ENCODE peak calls at places on chromosomes 13 and 19, in eight cellular contexts. One of them, this sample, is unnamed.

GRCh38 chr13:105969761-105970160 is 565.7 kb downstream of the EFNB2 start:
- DNase-seq in AG10803: peak
- DNase-seq in hepatic stellate cell: no peak
- DNase-seq in pulmonary artery endothelial cell: no peak
- DNase-seq in left colon: no peak
- DNase-seq in stimulated activated effector memory CD8-positive, alpha-beta T cell treated with anti-CD3 and anti-CD28 coated beads, Interleukin-12 subunit alpha, Interleukin-12 subunit beta, amount 100 ng/mL, for 72 hours: no peak
- DNase-seq in NCI-H1105: no peak
- DNase-seq in ascending aorta: no peak
- DNase-seq in this sample: no peak

GRCh38 chr19:5498817-5499535 is 43.8 kb downstream of the ZNRF4 start:
- DNase-seq in pulmonary artery endothelial cell: no peak
- DNase-seq in stimulated activated effector memory CD8-positive, alpha-beta T cell treated with anti-CD3 and anti-CD28 coated beads, Interleukin-12 subunit alpha, Interleukin-12 subunit beta, amount 100 ng/mL, for 72 hours: no peak
- DNase-seq in hepatic stellate cell: no peak
- DNase-seq in ascending aorta: no peak
- DNase-seq in AG10803: no peak
- DNase-seq in left colon: no peak
- DNase-seq in NCI-H1105: no peak
- DNase-seq in this sample: no peak

GRCh38 chr13:57632276-57633140 is 964 bp downstream of the PCDH17 start:
- DNase-seq in pulmonary artery endothelial cell: no peak
- DNase-seq in ascending aorta: no peak
- DNase-seq in left colon: no peak
- DNase-seq in NCI-H1105: no peak
- DNase-seq in stimulated activated effector memory CD8-positive, alpha-beta T cell treated with anti-CD3 and anti-CD28 coated beads, Interleukin-12 subunit alpha, Interleukin-12 subunit beta, amount 100 ng/mL, for 72 hours: no peak
- DNase-seq in AG10803: no peak
- DNase-seq in hepatic stellate cell: no peak
- DNase-seq in this sample: peak

GRCh38 chr13:95212962-95213850 is 88.0 kb downstream of the ABCC4 start:
- DNase-seq in AG10803: no peak
- DNase-seq in hepatic stellate cell: no peak
- DNase-seq in pulmonary artery endothelial cell: no peak
- DNase-seq in NCI-H1105: no peak
- DNase-seq in ascending aorta: no peak
- DNase-seq in left colon: no peak
- DNase-seq in stimulated activated effector memory CD8-positive, alpha-beta T cell treated with anti-CD3 and anti-CD28 coated beads, Interleukin-12 subunit alpha, Interleukin-12 subunit beta, amount 100 ng/mL, for 72 hours: no peak
- DNase-seq in this sample: no peak

GRCh38 chr13:100815476-100816046 is 141.0 kb upstream of the TMTC4 start:
- DNase-seq in hepatic stellate cell: no peak
- DNase-seq in ascending aorta: no peak
- DNase-seq in pulmonary artery endothelial cell: no peak
- DNase-seq in left colon: no peak
- DNase-seq in NCI-H1105: no peak
- DNase-seq in stimulated activated effector memory CD8-positive, alpha-beta T cell treated with anti-CD3 and anti-CD28 coated beads, Interleukin-12 subunit alpha, Interleukin-12 subunit beta, amount 100 ng/mL, for 72 hours: no peak
- DNase-seq in AG10803: no peak
- DNase-seq in this sample: no peak

GRCh38 chr19:5792224-5792623 is 1.3 kb upstream of the DUS3L start:
- DNase-seq in stimulated activated effector memory CD8-positive, alpha-beta T cell treated with anti-CD3 and anti-CD28 coated beads, Interleukin-12 subunit alpha, Interleukin-12 subunit beta, amount 100 ng/mL, for 72 hours: no peak
- DNase-seq in ascending aorta: no peak
- DNase-seq in pulmonary artery endothelial cell: no peak
- DNase-seq in left colon: no peak
- DNase-seq in NCI-H1105: no peak
- DNase-seq in AG10803: peak
- DNase-seq in hepatic stellate cell: no peak
- DNase-seq in this sample: no peak

GRCh38 chr19:40567040-40567749 is 9.5 kb upstream of the SHKBP1 start:
- DNase-seq in hepatic stellate cell: no peak
- DNase-seq in stimulated activated effector memory CD8-positive, alpha-beta T cell treated with anti-CD3 and anti-CD28 coated beads, Interleukin-12 subunit alpha, Interleukin-12 subunit beta, amount 100 ng/mL, for 72 hours: no peak
- DNase-seq in NCI-H1105: no peak
- DNase-seq in left colon: no peak
- DNase-seq in AG10803: no peak
- DNase-seq in pulmonary artery endothelial cell: no peak
- DNase-seq in ascending aorta: no peak
- DNase-seq in this sample: no peak

GRCh38 chr19:43704002-43704705 is 11.7 kb upstream of the IRGC start:
- DNase-seq in AG10803: no peak
- DNase-seq in pulmonary artery endothelial cell: no peak
- DNase-seq in ascending aorta: no peak
- DNase-seq in NCI-H1105: no peak
- DNase-seq in hepatic stellate cell: no peak
- DNase-seq in left colon: peak
- DNase-seq in stimulated activated effector memory CD8-positive, alpha-beta T cell treated with anti-CD3 and anti-CD28 coated beads, Interleukin-12 subunit alpha, Interleukin-12 subunit beta, amount 100 ng/mL, for 72 hours: no peak
- DNase-seq in this sample: no peak

GRCh38 chr19:6861683-6862286 is 25.6 kb upstream of the ADGRE1 start:
- DNase-seq in left colon: no peak
- DNase-seq in AG10803: no peak
- DNase-seq in stimulated activated effector memory CD8-positive, alpha-beta T cell treated with anti-CD3 and anti-CD28 coated beads, Interleukin-12 subunit alpha, Interleukin-12 subunit beta, amount 100 ng/mL, for 72 hours: no peak
- DNase-seq in ascending aorta: no peak
- DNase-seq in hepatic stellate cell: no peak
- DNase-seq in pulmonary artery endothelial cell: no peak
- DNase-seq in NCI-H1105: no peak
- DNase-seq in this sample: no peak

GRCh38 chr13:82358284-82358683 is 1524.0 kb downstream of the SLITRK1 start:
- DNase-seq in AG10803: no peak
- DNase-seq in left colon: no peak
- DNase-seq in ascending aorta: no peak
- DNase-seq in NCI-H1105: no peak
- DNase-seq in stimulated activated effector memory CD8-positive, alpha-beta T cell treated with anti-CD3 and anti-CD28 coated beads, Interleukin-12 subunit alpha, Interleukin-12 subunit beta, amount 100 ng/mL, for 72 hours: no peak
- DNase-seq in pulmonary artery endothelial cell: no peak
- DNase-seq in hepatic stellate cell: no peak
- DNase-seq in this sample: no peak

GRCh38 chr19:10270616-10271394 is at the start of gene ICAM1:
- DNase-seq in AG10803: peak
- DNase-seq in left colon: peak
- DNase-seq in ascending aorta: peak
- DNase-seq in stimulated activated effector memory CD8-positive, alpha-beta T cell treated with anti-CD3 and anti-CD28 coated beads, Interleukin-12 subunit alpha, Interleukin-12 subunit beta, amount 100 ng/mL, for 72 hours: peak
- DNase-seq in pulmonary artery endothelial cell: peak
- DNase-seq in NCI-H1105: peak
- DNase-seq in hepatic stellate cell: peak
- DNase-seq in this sample: peak

GRCh38 chr13:83312194-83312593 is 570.1 kb downstream of the SLITRK1 start:
- DNase-seq in stimulated activated effector memory CD8-positive, alpha-beta T cell treated with anti-CD3 and anti-CD28 coated beads, Interleukin-12 subunit alpha, Interleukin-12 subunit beta, amount 100 ng/mL, for 72 hours: no peak
- DNase-seq in pulmonary artery endothelial cell: no peak
- DNase-seq in left colon: no peak
- DNase-seq in NCI-H1105: no peak
- DNase-seq in AG10803: no peak
- DNase-seq in ascending aorta: no peak
- DNase-seq in hepatic stellate cell: no peak
- DNase-seq in this sample: no peak

GRCh38 chr13:76330216-76330615 is 556.0 kb downstream of the KCTD12 start:
- DNase-seq in hepatic stellate cell: no peak
- DNase-seq in AG10803: no peak
- DNase-seq in NCI-H1105: no peak
- DNase-seq in stimulated activated effector memory CD8-positive, alpha-beta T cell treated with anti-CD3 and anti-CD28 coated beads, Interleukin-12 subunit alpha, Interleukin-12 subunit beta, amount 100 ng/mL, for 72 hours: no peak
- DNase-seq in pulmonary artery endothelial cell: no peak
- DNase-seq in left colon: no peak
- DNase-seq in ascending aorta: no peak
- DNase-seq in this sample: no peak

GRCh38 chr19:10104665-10105221 is 1.4 kb upstream of the PPAN start:
- DNase-seq in pulmonary artery endothelial cell: no peak
- DNase-seq in hepatic stellate cell: no peak
- DNase-seq in NCI-H1105: no peak
- DNase-seq in ascending aorta: no peak
- DNase-seq in AG10803: no peak
- DNase-seq in stimulated activated effector memory CD8-positive, alpha-beta T cell treated with anti-CD3 and anti-CD28 coated beads, Interleukin-12 subunit alpha, Interleukin-12 subunit beta, amount 100 ng/mL, for 72 hours: peak
- DNase-seq in left colon: no peak
- DNase-seq in this sample: no peak

GRCh38 chr19:17184381-17184841 is 30.7 kb upstream of the USE1 start:
- DNase-seq in AG10803: no peak
- DNase-seq in pulmonary artery endothelial cell: no peak
- DNase-seq in hepatic stellate cell: no peak
- DNase-seq in NCI-H1105: no peak
- DNase-seq in stimulated activated effector memory CD8-positive, alpha-beta T cell treated with anti-CD3 and anti-CD28 coated beads, Interleukin-12 subunit alpha, Interleukin-12 subunit beta, amount 100 ng/mL, for 72 hours: peak
- DNase-seq in ascending aorta: no peak
- DNase-seq in left colon: no peak
- DNase-seq in this sample: no peak

GRCh38 chr19:39046037-39046821 is 13.9 kb upstream of the FBXO27 start:
- DNase-seq in ascending aorta: no peak
- DNase-seq in AG10803: no peak
- DNase-seq in pulmonary artery endothelial cell: no peak
- DNase-seq in stimulated activated effector memory CD8-positive, alpha-beta T cell treated with anti-CD3 and anti-CD28 coated beads, Interleukin-12 subunit alpha, Interleukin-12 subunit beta, amount 100 ng/mL, for 72 hours: no peak
- DNase-seq in left colon: no peak
- DNase-seq in hepatic stellate cell: no peak
- DNase-seq in NCI-H1105: no peak
- DNase-seq in this sample: no peak

GRCh38 chr19:1855040-1855827 is 7.0 kb upstream of the REXO1 start:
- DNase-seq in left colon: peak
- DNase-seq in stimulated activated effector memory CD8-positive, alpha-beta T cell treated with anti-CD3 and anti-CD28 coated beads, Interleukin-12 subunit alpha, Interleukin-12 subunit beta, amount 100 ng/mL, for 72 hours: peak
- DNase-seq in ascending aorta: peak
- DNase-seq in AG10803: peak
- DNase-seq in NCI-H1105: no peak
- DNase-seq in pulmonary artery endothelial cell: peak
- DNase-seq in hepatic stellate cell: peak
- DNase-seq in this sample: peak

GRCh38 chr13:110506859-110507566 is 54.5 kb downstream of the RAB20 start:
- DNase-seq in pulmonary artery endothelial cell: no peak
- DNase-seq in AG10803: no peak
- DNase-seq in hepatic stellate cell: peak
- DNase-seq in stimulated activated effector memory CD8-positive, alpha-beta T cell treated with anti-CD3 and anti-CD28 coated beads, Interleukin-12 subunit alpha, Interleukin-12 subunit beta, amount 100 ng/mL, for 72 hours: no peak
- DNase-seq in ascending aorta: no peak
- DNase-seq in left colon: peak
- DNase-seq in NCI-H1105: peak
- DNase-seq in this sample: peak

GRCh38 chr19:6066661-6067646 is 43.3 kb downstream of the RFX2 start:
- DNase-seq in pulmonary artery endothelial cell: peak
- DNase-seq in ascending aorta: peak
- DNase-seq in stimulated activated effector memory CD8-positive, alpha-beta T cell treated with anti-CD3 and anti-CD28 coated beads, Interleukin-12 subunit alpha, Interleukin-12 subunit beta, amount 100 ng/mL, for 72 hours: no peak
- DNase-seq in hepatic stellate cell: peak
- DNase-seq in AG10803: peak
- DNase-seq in left colon: peak
- DNase-seq in NCI-H1105: peak
- DNase-seq in this sample: peak

GRCh38 chr19:872266-872951 is 12.9 kb downstream of the CFD start:
- DNase-seq in pulmonary artery endothelial cell: no peak
- DNase-seq in AG10803: peak
- DNase-seq in hepatic stellate cell: no peak
- DNase-seq in NCI-H1105: peak
- DNase-seq in left colon: peak
- DNase-seq in ascending aorta: no peak
- DNase-seq in stimulated activated effector memory CD8-positive, alpha-beta T cell treated with anti-CD3 and anti-CD28 coated beads, Interleukin-12 subunit alpha, Interleukin-12 subunit beta, amount 100 ng/mL, for 72 hours: peak
- DNase-seq in this sample: peak

GRCh38 chr13:60044321-60044720 is 119.4 kb downstream of the DIAPH3 start:
- DNase-seq in left colon: no peak
- DNase-seq in hepatic stellate cell: no peak
- DNase-seq in ascending aorta: no peak
- DNase-seq in AG10803: no peak
- DNase-seq in pulmonary artery endothelial cell: no peak
- DNase-seq in stimulated activated effector memory CD8-positive, alpha-beta T cell treated with anti-CD3 and anti-CD28 coated beads, Interleukin-12 subunit alpha, Interleukin-12 subunit beta, amount 100 ng/mL, for 72 hours: no peak
- DNase-seq in NCI-H1105: no peak
- DNase-seq in this sample: no peak

GRCh38 chr19:47790398-47790814 is 11.9 kb downstream of the SELENOW start:
- DNase-seq in NCI-H1105: peak
- DNase-seq in pulmonary artery endothelial cell: no peak
- DNase-seq in AG10803: peak
- DNase-seq in stimulated activated effector memory CD8-positive, alpha-beta T cell treated with anti-CD3 and anti-CD28 coated beads, Interleukin-12 subunit alpha, Interleukin-12 subunit beta, amount 100 ng/mL, for 72 hours: peak
- DNase-seq in ascending aorta: no peak
- DNase-seq in left colon: peak
- DNase-seq in hepatic stellate cell: peak
- DNase-seq in this sample: peak

GRCh38 chr19:44689290-44690130 is 9.4 kb upstream of the CEACAM16 start:
- DNase-seq in ascending aorta: no peak
- DNase-seq in pulmonary artery endothelial cell: peak
- DNase-seq in left colon: peak
- DNase-seq in hepatic stellate cell: peak
- DNase-seq in stimulated activated effector memory CD8-positive, alpha-beta T cell treated with anti-CD3 and anti-CD28 coated beads, Interleukin-12 subunit alpha, Interleukin-12 subunit beta, amount 100 ng/mL, for 72 hours: peak
- DNase-seq in AG10803: peak
- DNase-seq in NCI-H1105: peak
- DNase-seq in this sample: peak

GRCh38 chr13:43784491-43784890 is 2.3 kb downstream of the ENOX1 start:
- DNase-seq in AG10803: peak
- DNase-seq in ascending aorta: no peak
- DNase-seq in pulmonary artery endothelial cell: no peak
- DNase-seq in NCI-H1105: no peak
- DNase-seq in stimulated activated effector memory CD8-positive, alpha-beta T cell treated with anti-CD3 and anti-CD28 coated beads, Interleukin-12 subunit alpha, Interleukin-12 subunit beta, amount 100 ng/mL, for 72 hours: no peak
- DNase-seq in hepatic stellate cell: peak
- DNase-seq in left colon: no peak
- DNase-seq in this sample: no peak

GRCh38 chr13:41827507-41828213 is 133.2 kb downstream of the VWA8 start:
- DNase-seq in left colon: no peak
- DNase-seq in ascending aorta: no peak
- DNase-seq in pulmonary artery endothelial cell: peak
- DNase-seq in hepatic stellate cell: peak
- DNase-seq in AG10803: peak
- DNase-seq in NCI-H1105: no peak
- DNase-seq in stimulated activated effector memory CD8-positive, alpha-beta T cell treated with anti-CD3 and anti-CD28 coated beads, Interleukin-12 subunit alpha, Interleukin-12 subunit beta, amount 100 ng/mL, for 72 hours: no peak
- DNase-seq in this sample: no peak